ENCODE peak calls at places on chromosomes 6 and 20, in five cellular contexts. Q is epithelial cell of proximal tubule, J is epithelial cell of esophagus, N is upper lobe of left lung, T is BJ. B is an unnamed sample.

GRCh38 chr6:20366082-20366834 is 35.4 kb upstream of the E2F3 start:
- DNase-seq in Q (no peak), J (peak), N (no peak), T (no peak), B (peak)

GRCh38 chr6:44805239-44805849 is 417.8 kb downstream of the CDC5L start:
- DNase-seq in Q (no peak), J (no peak), N (no peak), T (peak), B (no peak)

GRCh38 chr6:151160869-151161268 is 78.9 kb upstream of the AKAP12 start:
- DNase-seq in Q (peak), J (peak), N (no peak), T (no peak), B (no peak)

GRCh38 chr6:4289770-4290320 is 154.5 kb upstream of the ECI2 start:
- DNase-seq in Q (no peak), J (no peak), N (no peak), T (no peak), B (no peak)

GRCh38 chr20:4091332-4092135 is 76.2 kb upstream of the RNF24 start:
- DNase-seq in Q (no peak), J (peak), N (no peak), T (no peak), B (peak)

GRCh38 chr6:53456809-53457208 is 88.1 kb downstream of the GCLC start:
- DNase-seq in Q (no peak), J (no peak), N (no peak), T (no peak), B (no peak)

GRCh38 chr6:11848852-11849731 is 70.5 kb upstream of the ADTRP start:
- DNase-seq in Q (no peak), J (peak), N (no peak), T (no peak), B (no peak)

GRCh38 chr6:13013681-13014550 is 297.3 kb downstream of the PHACTR1 start:
- DNase-seq in Q (no peak), J (no peak), N (peak), T (no peak), B (no peak)

GRCh38 chr20:10910535-10911239 is 236.9 kb upstream of the JAG1 start:
- DNase-seq in Q (no peak), J (no peak), N (no peak), T (no peak), B (no peak)

GRCh38 chr6:148175511-148176188 is 167.0 kb upstream of the SASH1 start:
- DNase-seq in Q (no peak), J (peak), N (no peak), T (no peak), B (no peak)

GRCh38 chr20:56626367-56627121 is 2.6 kb upstream of the TFAP2C start:
- DNase-seq in Q (no peak), J (peak), N (peak), T (no peak), B (peak)
- TF ChIP-seq CTCF in Q (peak), J (peak), N (no peak), T (peak), B (no peak)

GRCh38 chr20:60718743-60719142 is 533.3 kb upstream of the CDH4 start:
- DNase-seq in Q (no peak), J (no peak), N (no peak), T (no peak), B (peak)
- TF ChIP-seq CTCF in Q (peak), J (no peak), N (no peak), T (no peak), B (peak)

GRCh38 chr6:170039156-170040114 is 251.4 kb downstream of the DLL1 start:
- DNase-seq in Q (no peak), J (no peak), N (peak), T (no peak), B (no peak)
- TF ChIP-seq CTCF in Q (no peak), J (no peak), N (no peak), T (no peak), B (no peak)

GRCh38 chr6:108914235-108915022 is 66.2 kb downstream of the ARMC2 start:
- DNase-seq in Q (no peak), J (no peak), N (no peak), T (no peak), B (peak)
- TF ChIP-seq CTCF in Q (peak), J (peak), N (peak), T (peak), B (peak)

GRCh38 chr6:94446120-94446519 is 1026.8 kb upstream of the EPHA7 start:
- DNase-seq in Q (no peak), J (no peak), N (no peak), T (no peak), B (no peak)
- TF ChIP-seq CTCF in Q (no peak), J (no peak), N (no peak), T (no peak), B (no peak)

GRCh38 chr6:90086517-90086916 is 192.2 kb downstream of the GJA10 start:
- DNase-seq in Q (peak), J (peak), N (no peak), T (no peak), B (no peak)
- TF ChIP-seq CTCF in Q (peak), J (no peak), N (no peak), T (no peak), B (no peak)

GRCh38 chr20:34407962-34408474 is 44.9 kb downstream of the ITCH start:
- DNase-seq in Q (no peak), J (no peak), N (no peak), T (no peak), B (no peak)

GRCh38 chr20:34410331-34410730 is 47.3 kb downstream of the ITCH start:
- DNase-seq in Q (no peak), J (no peak), N (no peak), T (peak), B (no peak)

GRCh38 chr20:34415079-34415478 is 52.0 kb downstream of the ITCH start:
- DNase-seq in Q (no peak), J (peak), N (no peak), T (no peak), B (no peak)

GRCh38 chr20:34412453-34412852 is 49.4 kb downstream of the ITCH start:
- DNase-seq in Q (no peak), J (no peak), N (no peak), T (no peak), B (no peak)
- TF ChIP-seq CTCF in Q (no peak), J (no peak), N (no peak), T (no peak), B (no peak)

B was measured in activated CD8-positive, alpha-beta T cell treated with anti-CD3 and anti-CD28 coated beads for 36 hours.